ENCODE peak calls at places on chromosomes 5 and 9, in eight cellular contexts. M is neural progenitor cell, J is PC-3, E is foreskin fibroblast, C is Calu3, P is testis, Z is cardiac fibroblast, T is left ventricle myocardium inferior. F is an unnamed sample.

GRCh38 chr5:57538341-57538955 is 55.8 kb upstream of the ACTBL2 start:
- DNase-seq in M (no peak), J (peak), E (peak), C (no peak), P (peak), Z (peak), T (no peak), F (peak)

GRCh38 chr9:114629563-114630090 is 18.5 kb downstream of the TMEM268 start:
- DNase-seq in M (no peak), J (no peak), E (peak), C (no peak), P (no peak), Z (no peak), T (no peak), F (peak)

GRCh38 chr5:175520321-175520720 is 42.0 kb downstream of the SFXN1 start:
- DNase-seq in M (no peak), J (no peak), E (no peak), C (no peak), P (no peak), Z (no peak), T (no peak), F (no peak)

GRCh38 chr9:79616013-79616412 is 44.2 kb downstream of the TLE4 start:
- DNase-seq in M (no peak), J (no peak), E (peak), C (no peak), P (no peak), Z (no peak), T (no peak), F (peak)

GRCh38 chr5:66621146-66621545 is 25.0 kb downstream of the MAST4 start:
- DNase-seq in M (peak), J (no peak), E (no peak), C (no peak), P (no peak), Z (no peak), T (no peak), F (no peak)

GRCh38 chr9:113269355-113269754 is 6.0 kb downstream of the CDC26 start:
- DNase-seq in M (no peak), J (no peak), E (no peak), C (no peak), P (no peak), Z (no peak), T (no peak), F (no peak)

GRCh38 chr9:115015018-115015635 is 84.7 kb upstream of the TNFSF8 start:
- DNase-seq in M (peak), J (peak), E (peak), C (peak), P (peak), Z (peak), T (no peak), F (peak)

GRCh38 chr5:128040927-128041326 is 42.6 kb upstream of the SLC12A2 start:
- DNase-seq in M (no peak), J (no peak), E (no peak), C (no peak), P (no peak), Z (no peak), T (no peak), F (no peak)

GRCh38 chr5:80654054-80654390 is 430 bp upstream of the MSH3 start:
- DNase-seq in M (peak), J (peak), E (no peak), C (peak), P (no peak), Z (no peak), T (no peak), F (no peak)

GRCh38 chr9:131594906-131595675 is 49.8 kb downstream of the PRRT1B start:
- DNase-seq in M (no peak), J (no peak), E (no peak), C (no peak), P (no peak), Z (no peak), T (no peak), F (no peak)

GRCh38 chr9:129823163-129823933 is 588 bp downstream of the TOR1A start:
- DNase-seq in M (peak), J (peak), E (peak), C (peak), P (peak), Z (peak), T (no peak), F (peak)

GRCh38 chr5:56069652-56070226 is 75.0 kb upstream of the IL6ST start:
- DNase-seq in M (no peak), J (no peak), E (no peak), C (no peak), P (no peak), Z (peak), T (no peak), F (no peak)

GRCh38 chr5:103224118-103224893 is 34.3 kb upstream of the MACIR start:
- DNase-seq in M (peak), J (peak), E (peak), C (peak), P (peak), Z (peak), T (no peak), F (peak)

GRCh38 chr5:16464664-16465543 is 696 bp downstream of the ZNF622 start:
- DNase-seq in M (no peak), J (no peak), E (peak), C (no peak), P (no peak), Z (no peak), T (no peak), F (no peak)

GRCh38 chr9:37100750-37101149 is 19.6 kb upstream of the ZCCHC7 start:
- DNase-seq in M (no peak), J (no peak), E (no peak), C (no peak), P (no peak), Z (no peak), T (no peak), F (no peak)

GRCh38 chr5:57111993-57112392 is 61.9 kb upstream of the GPBP1 start:
- DNase-seq in M (no peak), J (no peak), E (no peak), C (no peak), P (no peak), Z (no peak), T (no peak), F (no peak)

GRCh38 chr5:133368009-133368408 is 244.3 kb downstream of the FSTL4 start:
- DNase-seq in M (no peak), J (no peak), E (no peak), C (no peak), P (no peak), Z (no peak), T (no peak), F (no peak)

GRCh38 chr9:137130176-137130755 is 8.7 kb upstream of the GRIN1 start:
- DNase-seq in M (peak), J (no peak), E (peak), C (peak), P (no peak), Z (no peak), T (no peak), F (peak)

GRCh38 chr5:89280103-89281037 is 397.4 kb upstream of the MEF2C start:
- DNase-seq in M (no peak), J (no peak), E (no peak), C (no peak), P (no peak), Z (no peak), T (no peak), F (no peak)

GRCh38 chr9:1311462-1312042 is 261.4 kb downstream of the DMRT2 start:
- DNase-seq in M (no peak), J (no peak), E (no peak), C (no peak), P (no peak), Z (no peak), T (no peak), F (no peak)

GRCh38 chr9:136434580-136435169 is 5.0 kb downstream of the INPP5E start:
- DNase-seq in M (no peak), J (no peak), E (no peak), C (no peak), P (no peak), Z (no peak), T (no peak), F (no peak)

GRCh38 chr5:6547498-6547897 is 85.3 kb downstream of the NSUN2 start:
- DNase-seq in M (no peak), J (no peak), E (no peak), C (no peak), P (no peak), Z (no peak), T (no peak), F (no peak)

GRCh38 chr5:150649108-150649827 is 8.8 kb downstream of the SYNPO start:
- DNase-seq in M (no peak), J (no peak), E (no peak), C (no peak), P (peak), Z (no peak), T (peak), F (no peak)

GRCh38 chr5:133114933-133115310 is 63.1 kb downstream of the HSPA4 start:
- DNase-seq in M (no peak), J (no peak), E (no peak), C (no peak), P (no peak), Z (no peak), T (no peak), F (no peak)

GRCh38 chr5:16852251-16853005 is 83.7 kb downstream of the MYO10 start:
- DNase-seq in M (no peak), J (no peak), E (no peak), C (no peak), P (no peak), Z (no peak), T (no peak), F (no peak)

GRCh38 chr9:106928350-106928749 is 65.4 kb downstream of the ZNF462 start:
- DNase-seq in M (no peak), J (no peak), E (no peak), C (no peak), P (no peak), Z (no peak), T (no peak), F (no peak)

GRCh38 chr5:135433626-135434426 is 13.3 kb downstream of the DCANP1 start:
- DNase-seq in M (no peak), J (no peak), E (peak), C (no peak), P (no peak), Z (peak), T (no peak), F (peak)

GRCh38 chr9:85543196-85543595 is 198.6 kb downstream of the AGTPBP1 start:
- DNase-seq in M (peak), J (no peak), E (no peak), C (no peak), P (no peak), Z (no peak), T (no peak), F (no peak)

GRCh38 chr9:20544953-20545622 is 77.2 kb downstream of the MLLT3 start:
- DNase-seq in M (no peak), J (no peak), E (no peak), C (no peak), P (no peak), Z (no peak), T (no peak), F (no peak)

GRCh38 chr9:87223397-87224246 is 274.0 kb upstream of the DAPK1 start:
- DNase-seq in M (no peak), J (no peak), E (peak), C (no peak), P (no peak), Z (peak), T (no peak), F (peak)
- TF ChIP-seq CTCF in M (no peak), J (no peak), E (no peak), C (no peak), P (no peak), Z (peak), T (no peak), F (no peak)

GRCh38 chr9:6910497-6910896 is 152.7 kb downstream of the KDM4C start:
- DNase-seq in M (no peak), J (no peak), E (no peak), C (no peak), P (no peak), Z (no peak), T (no peak), F (no peak)

GRCh38 chr9:6911901-6912650 is 154.3 kb downstream of the KDM4C start:
- DNase-seq in M (no peak), J (no peak), E (peak), C (no peak), P (no peak), Z (no peak), T (no peak), F (no peak)

GRCh38 chr9:6909186-6909585 is 151.4 kb downstream of the KDM4C start:
- DNase-seq in M (no peak), J (no peak), E (no peak), C (no peak), P (no peak), Z (no peak), T (no peak), F (no peak)

GRCh38 chr9:6907772-6908381 is 150.1 kb downstream of the KDM4C start:
- DNase-seq in M (no peak), J (peak), E (peak), C (no peak), P (no peak), Z (peak), T (no peak), F (peak)

DNA sequence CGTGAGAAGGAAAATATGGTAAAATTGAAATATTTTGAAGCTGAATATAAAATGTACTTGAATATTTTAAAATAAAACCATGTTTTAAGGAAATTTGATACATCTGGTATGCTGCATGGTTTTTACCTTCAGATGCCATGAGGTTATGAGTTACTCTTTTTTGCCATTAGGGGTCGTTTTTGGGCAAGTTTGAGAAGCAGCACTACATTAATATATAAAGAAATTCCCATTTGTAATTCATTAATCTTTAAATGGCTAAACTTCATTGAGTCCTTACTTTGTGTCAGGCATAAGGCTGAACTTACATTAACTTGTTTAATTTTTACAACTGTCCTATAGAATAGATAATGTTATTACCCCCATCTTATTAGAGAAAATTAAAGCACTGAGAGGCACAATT is 152.3 kb downstream of the KDM4C start:
- DNase-seq in M (no peak), J (peak), E (peak), C (no peak), P (no peak), Z (peak), T (no peak), F (peak)
- TF ChIP-seq CTCF in M (peak), J (peak), E (peak), C (no peak), P (no peak), Z (peak), T (peak), F (peak)

DNA sequence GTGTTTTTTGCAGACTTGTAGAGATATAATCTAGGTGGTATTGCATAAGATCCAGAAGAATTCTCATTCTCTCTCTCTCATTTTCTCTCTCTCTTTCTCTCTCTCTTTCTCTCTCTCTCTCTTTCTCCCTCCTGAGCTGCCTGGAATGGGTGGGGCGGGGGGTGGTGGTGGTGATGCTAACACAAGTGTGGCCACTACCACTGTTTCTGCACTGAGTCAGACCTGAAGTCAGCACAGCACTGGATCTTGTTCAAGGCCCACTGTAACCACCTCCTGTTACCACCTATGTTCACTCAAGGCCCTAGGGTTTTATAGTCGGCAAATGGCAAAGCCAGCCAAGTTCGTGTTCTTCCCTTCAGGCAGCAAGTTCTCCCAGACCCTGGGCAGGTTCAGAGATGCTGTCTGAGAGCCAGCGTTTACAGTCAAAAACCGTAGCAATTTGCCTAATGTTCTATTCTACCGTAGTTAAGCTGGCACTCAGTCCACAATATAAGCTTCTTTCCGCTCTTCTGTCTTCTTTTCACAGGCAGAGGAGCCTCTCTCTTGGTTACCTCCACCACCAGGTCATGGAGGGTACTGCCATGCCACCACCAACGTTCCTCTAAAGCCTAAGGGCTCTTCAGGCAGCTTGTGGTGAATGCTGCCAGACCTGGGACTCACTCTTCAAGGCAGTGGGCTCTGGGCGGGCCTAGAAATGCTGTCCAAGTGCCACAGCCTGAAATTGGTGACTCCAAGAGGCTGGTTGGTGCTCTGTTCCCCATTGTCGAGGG is 235.7 kb upstream of the PRR16 start:
- DNase-seq in M (peak), J (no peak), E (no peak), C (no peak), P (peak), Z (no peak), T (no peak), F (peak)
- TF ChIP-seq CTCF in M (no peak), J (no peak), E (no peak), C (peak), P (no peak), Z (peak), T (no peak), F (no peak)

DNA sequence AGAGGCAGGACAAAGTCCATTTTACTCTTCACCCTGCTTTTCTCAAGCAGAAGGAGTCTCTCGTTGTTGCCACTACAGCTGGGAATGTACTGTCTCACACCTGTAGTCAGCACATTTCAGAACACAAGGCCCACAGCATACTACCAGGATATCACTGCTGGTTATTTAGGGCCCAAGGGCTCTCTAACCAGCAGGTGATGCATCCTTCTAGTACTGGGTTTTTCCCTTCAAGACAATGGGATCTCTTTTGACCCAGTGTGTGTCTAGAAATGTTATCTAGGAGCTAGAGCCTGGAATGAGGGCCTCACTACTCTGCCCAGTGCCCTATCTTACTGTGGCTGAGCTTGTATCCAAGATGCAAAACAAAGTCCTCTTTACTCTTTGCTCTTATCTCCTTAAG is 235.1 kb upstream of the PRR16 start:
- DNase-seq in M (no peak), J (no peak), E (no peak), C (no peak), P (no peak), Z (no peak), T (no peak), F (no peak)
- TF ChIP-seq CTCF in M (no peak), J (no peak), E (no peak), C (no peak), P (no peak), Z (no peak), T (no peak), F (no peak)

GRCh38 chr9:127710204-127710805 is 3.5 kb downstream of the CFAP157 start:
- DNase-seq in M (no peak), J (no peak), E (no peak), C (no peak), P (no peak), Z (no peak), T (no peak), F (no peak)
- TF ChIP-seq CTCF in M (no peak), J (no peak), E (no peak), C (no peak), P (no peak), Z (no peak), T (no peak), F (no peak)

GRCh38 chr5:14728109-14728938 is 63.8 kb downstream of the OTULIN start:
- DNase-seq in M (peak), J (no peak), E (no peak), C (peak), P (no peak), Z (no peak), T (no peak), F (no peak)

GRCh38 chr5:14729448-14730385 is 65.2 kb downstream of the OTULIN start:
- DNase-seq in M (peak), J (no peak), E (no peak), C (no peak), P (no peak), Z (no peak), T (no peak), F (no peak)

GRCh38 chr5:14726066-14726838 is 61.7 kb downstream of the OTULIN start:
- DNase-seq in M (no peak), J (peak), E (peak), C (no peak), P (no peak), Z (peak), T (no peak), F (no peak)

GRCh38 chr5:14724633-14725032 is 60.1 kb downstream of the OTULIN start:
- DNase-seq in M (no peak), J (no peak), E (no peak), C (no peak), P (peak), Z (no peak), T (no peak), F (no peak)

GRCh38 chr5:14727428-14727865 is 62.9 kb downstream of the OTULIN start:
- DNase-seq in M (peak), J (peak), E (peak), C (peak), P (peak), Z (peak), T (peak), F (peak)
- TF ChIP-seq CTCF in M (peak), J (peak), E (peak), C (peak), P (peak), Z (peak), T (peak), F (peak)

DNA sequence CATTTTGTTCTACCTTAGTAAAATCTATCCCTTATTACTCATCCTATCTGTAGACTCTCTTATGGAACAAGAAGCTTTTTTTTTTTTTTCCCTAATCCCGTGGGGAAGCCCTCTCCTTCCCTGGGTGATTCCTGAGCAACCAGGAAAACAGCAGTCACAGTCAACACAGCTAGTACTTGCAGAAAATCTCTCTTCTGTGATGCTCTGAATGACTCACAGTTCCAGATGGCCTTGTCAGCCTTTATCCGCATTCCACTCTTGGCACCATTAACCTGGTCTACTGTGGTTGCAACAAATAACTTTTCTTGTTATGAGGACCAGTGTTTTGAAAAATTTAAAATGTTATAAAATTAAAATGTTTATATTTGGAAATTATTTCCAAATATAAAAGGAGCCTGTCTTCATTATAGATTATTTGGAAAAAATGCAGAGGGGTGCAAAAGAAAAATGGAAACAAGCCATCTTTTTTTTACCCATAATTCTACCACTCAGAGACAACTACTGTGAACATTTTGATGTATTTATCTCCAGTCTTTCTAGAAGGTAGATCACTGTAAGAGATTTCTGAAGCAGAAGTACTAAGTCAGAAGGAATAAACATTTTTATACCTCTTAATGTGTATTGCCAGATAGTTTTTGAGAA is 486.7 kb downstream of the RAB3C start:
- DNase-seq in M (no peak), J (peak), E (peak), C (peak), P (no peak), Z (peak), T (no peak), F (peak)
- TF ChIP-seq CTCF in M (no peak), J (no peak), E (no peak), C (no peak), P (no peak), Z (no peak), T (no peak), F (no peak)

GRCh38 chr5:105877592-105877991 is 1793.1 kb downstream of the EFNA5 start:
- DNase-seq in M (no peak), J (peak), E (no peak), C (no peak), P (no peak), Z (no peak), T (no peak), F (no peak)
- TF ChIP-seq CTCF in M (peak), J (peak), E (no peak), C (no peak), P (no peak), Z (peak), T (no peak), F (no peak)

F was measured in fibroblast of mammary gland.